ENCODE peak calls at places on chromosomes 3 and 15, in five cellular contexts. R is spleen, Y is esophagus squamous epithelium, T is body of pancreas, D is heart left ventricle. N is an unnamed sample.

GRCh38 chr3:103218793-103219192 is 784.0 kb downstream of the ZPLD1 start:
- DNase-seq in R (no peak), Y (no peak), T (no peak), D (no peak), N (no peak)

GRCh38 chr15:35196273-35196672 is 111.2 kb upstream of the NANOGP8 start:
- DNase-seq in R (no peak), Y (no peak), T (no peak), D (no peak), N (no peak)

GRCh38 chr3:6260551-6261191 is 600.2 kb upstream of the GRM7 start:
- DNase-seq in R (no peak), Y (no peak), T (no peak), D (no peak), N (no peak)

GRCh38 chr3:43959498-43960447 is 269.0 kb downstream of the ABHD5 start:
- DNase-seq in R (no peak), Y (no peak), T (no peak), D (no peak), N (no peak)

GRCh38 chr3:18389108-18389733 is 35.9 kb downstream of the SATB1 start:
- DNase-seq in R (no peak), Y (no peak), T (peak; percentile 9), D (no peak), N (no peak)

GRCh38 chr3:4322635-4323034 is 19.5 kb downstream of the SETMAR start:
- DNase-seq in R (no peak), Y (no peak), T (no peak), D (no peak), N (no peak)

GRCh38 chr3:50269977-50270413 is 1.0 kb downstream of the SEMA3B start:
- DNase-seq in R (no peak), Y (no peak), T (no peak), D (no peak), N (no peak)

GRCh38 chr3:148789156-148789555 is 38.5 kb upstream of the CPB1 start:
- DNase-seq in R (no peak), Y (no peak), T (no peak), D (no peak), N (peak; percentile 13)

GRCh38 chr3:133301194-133301593 is 98.7 kb upstream of the BFSP2 start:
- DNase-seq in R (no peak), Y (no peak), T (no peak), D (no peak), N (no peak)

GRCh38 chr15:50876989-50877360 is 31.5 kb upstream of the AP4E1 start:
- DNase-seq in R (no peak), Y (no peak), T (peak; percentile 78), D (no peak), N (peak; percentile 66)

GRCh38 chr3:148464246-148464645 is 233.5 kb upstream of the AGTR1 start:
- DNase-seq in R (no peak), Y (no peak), T (no peak), D (no peak), N (no peak)

GRCh38 chr15:34106423-34106822 is 4.5 kb downstream of the PGBD4 start:
- DNase-seq in R (no peak), Y (no peak), T (no peak), D (no peak), N (no peak)

GRCh38 chr3:178137206-178137605 is 399.0 kb upstream of the KCNMB2 start:
- DNase-seq in R (no peak), Y (no peak), T (no peak), D (no peak), N (no peak)

GRCh38 chr15:25775317-25775912 is 87.7 kb downstream of the ATP10A start:
- DNase-seq in R (no peak), Y (no peak), T (peak; percentile 23), D (peak; percentile 79), N (no peak)

GRCh38 chr3:32045091-32045964 is 61.1 kb upstream of the GPD1L start:
- DNase-seq in R (no peak), Y (no peak), T (peak; percentile 82), D (no peak), N (peak; percentile 78)

GRCh38 chr15:42118650-42119531 is 24.5 kb upstream of the PLA2G4D start:
- DNase-seq in R (no peak), Y (no peak), T (peak; percentile 52), D (no peak), N (no peak)

GRCh38 chr3:34683851-34684250 is 885.4 kb downstream of the PDCD6IP start:
- DNase-seq in R (no peak), Y (no peak), T (peak; percentile 76), D (no peak), N (no peak)

GRCh38 chr3:64344721-64345207 is 119.5 kb upstream of the PRICKLE2 start:
- DNase-seq in R (no peak), Y (no peak), T (no peak), D (no peak), N (no peak)

GRCh38 chr15:76057332-76058000 is 2.3 kb upstream of the TMEM266 start:
- DNase-seq in R (no peak), Y (no peak), T (peak; percentile 58), D (no peak), N (no peak)

GRCh38 chr3:194967126-194968117 is 281.7 kb downstream of the FAM43A start:
- DNase-seq in R (no peak), Y (no peak), T (no peak), D (no peak), N (no peak)

GRCh38 chr15:100879046-100879445 is 585 bp upstream of the ALDH1A3 start:
- DNase-seq in R (no peak), Y (no peak), T (peak; percentile 28), D (no peak), N (no peak)

GRCh38 chr15:95581595-95581994 is 748.9 kb upstream of the NR2F2 start:
- DNase-seq in R (no peak), Y (no peak), T (no peak), D (no peak), N (no peak)

GRCh38 chr3:163890661-163891060 is 1187.6 kb downstream of the SI start:
- DNase-seq in R (no peak), Y (no peak), T (no peak), D (no peak), N (no peak)

GRCh38 chr3:77079988-77080585 is 40.2 kb downstream of the ROBO2 start:
- DNase-seq in R (no peak), Y (no peak), T (no peak), D (no peak), N (no peak)

GRCh38 chr3:32340639-32341365 is 50.9 kb upstream of the CMTM7 start:
- DNase-seq in R (peak; percentile 27), Y (no peak), T (peak; percentile 37), D (no peak), N (no peak)

GRCh38 chr3:67361323-67361722 is 293.1 kb downstream of the SUCLG2 start:
- DNase-seq in R (no peak), Y (no peak), T (no peak), D (no peak), N (no peak)

GRCh38 chr3:62500556-62501294 is 127.4 kb upstream of the FEZF2 start:
- DNase-seq in R (no peak), Y (no peak), T (no peak), D (no peak), N (no peak)

GRCh38 chr3:150764607-150765366 is 1.8 kb upstream of the SIAH2 start:
- DNase-seq in R (no peak), Y (no peak), T (no peak), D (no peak), N (no peak)

GRCh38 chr3:150766742-150767141 is 3.8 kb upstream of the SIAH2 start:
- DNase-seq in R (no peak), Y (no peak), T (no peak), D (no peak), N (no peak)

GRCh38 chr3:150763841-150764483 is 993 bp upstream of the SIAH2 start:
- DNase-seq in R (peak; percentile 93), Y (no peak), T (peak; percentile 81), D (peak; percentile 84), N (peak; percentile 66)

GRCh38 chr3:150763122-150763840 is at the start of gene SIAH2:
- DNase-seq in R (peak; percentile 99), Y (peak; percentile 73), T (peak; percentile 94), D (peak; percentile 96), N (peak; percentile 88)

GRCh38 chr3:150765949-150766720 is 3.2 kb upstream of the SIAH2 start:
- DNase-seq in R (no peak), Y (no peak), T (no peak), D (no peak), N (no peak)
- TF ChIP-seq POLR2A in R (no peak), Y (no peak), T (no peak), D (no peak), N (no peak)

DNA sequence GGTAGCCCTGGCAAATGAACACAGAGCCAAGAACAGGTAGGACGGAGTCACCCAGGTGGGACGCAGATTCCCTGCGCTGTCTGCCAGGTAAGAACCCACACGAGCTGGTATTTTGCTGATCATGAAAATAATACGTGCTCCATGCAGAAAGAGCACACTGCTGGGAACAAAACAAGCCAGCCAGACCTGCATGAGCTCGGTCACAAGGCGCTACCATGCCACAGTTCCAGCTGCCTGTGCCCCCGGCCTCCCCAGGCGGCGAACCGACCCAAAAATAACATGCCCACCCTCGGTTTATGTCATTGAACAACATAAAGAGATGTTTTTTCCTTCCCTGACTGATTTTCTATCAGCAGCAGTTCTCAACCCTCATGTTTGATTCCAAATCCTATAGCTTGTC is 25.8 kb downstream of the CYFIP1 start:
- DNase-seq in R (peak; percentile 45), Y (no peak), T (no peak), D (no peak), N (no peak)
- TF ChIP-seq POLR2A in R (no peak), Y (no peak), T (no peak), D (no peak), N (no peak)

DNA sequence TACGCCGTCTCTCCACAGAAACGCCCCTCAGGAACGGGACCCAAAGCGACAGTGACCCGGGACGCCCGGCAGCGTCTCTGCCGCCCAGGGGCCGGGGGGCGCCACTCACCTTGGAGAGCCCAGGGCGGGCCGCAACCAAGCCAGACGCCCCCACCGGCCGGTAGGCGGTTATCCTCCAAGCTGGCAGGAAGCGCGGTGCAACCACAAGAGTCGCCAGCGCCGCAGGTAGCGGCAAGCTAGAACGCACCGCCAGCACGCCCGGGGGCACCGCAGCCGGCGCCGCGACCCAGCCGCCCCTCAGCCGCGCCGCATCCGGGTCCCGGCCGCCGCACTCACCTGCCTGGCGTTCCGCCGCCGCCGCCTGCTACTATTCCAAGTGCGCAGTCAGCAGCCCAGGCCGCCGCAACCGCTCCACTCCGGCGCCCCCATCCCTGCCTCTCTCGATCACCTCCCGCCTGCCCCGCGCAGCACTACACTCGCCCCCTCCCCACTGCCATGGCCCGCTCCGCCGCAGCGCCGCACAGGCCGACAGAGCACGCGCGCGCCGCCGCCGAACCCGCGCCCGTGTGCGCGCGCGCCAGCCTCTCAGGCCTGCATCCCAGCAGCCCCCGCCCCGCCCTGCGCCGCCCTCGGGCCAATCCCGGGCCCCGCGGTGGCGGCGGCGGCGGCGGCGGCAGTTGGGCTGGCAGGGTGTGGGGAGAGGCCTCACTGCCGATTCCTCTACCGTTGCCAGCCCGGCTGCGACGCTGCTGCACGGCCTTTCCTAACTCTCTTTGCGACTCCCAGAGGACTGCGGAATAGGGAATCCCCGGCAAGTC is at the start of gene PIK3CB:
- DNase-seq in R (peak; percentile 98), Y (peak; percentile 63), T (peak; percentile 92), D (peak; percentile 96), N (peak; percentile 88)
- TF ChIP-seq POLR2A in R (peak; percentile 62), Y (no peak), T (peak; percentile 89), D (peak; percentile 83), N (peak; percentile 89)

DNA sequence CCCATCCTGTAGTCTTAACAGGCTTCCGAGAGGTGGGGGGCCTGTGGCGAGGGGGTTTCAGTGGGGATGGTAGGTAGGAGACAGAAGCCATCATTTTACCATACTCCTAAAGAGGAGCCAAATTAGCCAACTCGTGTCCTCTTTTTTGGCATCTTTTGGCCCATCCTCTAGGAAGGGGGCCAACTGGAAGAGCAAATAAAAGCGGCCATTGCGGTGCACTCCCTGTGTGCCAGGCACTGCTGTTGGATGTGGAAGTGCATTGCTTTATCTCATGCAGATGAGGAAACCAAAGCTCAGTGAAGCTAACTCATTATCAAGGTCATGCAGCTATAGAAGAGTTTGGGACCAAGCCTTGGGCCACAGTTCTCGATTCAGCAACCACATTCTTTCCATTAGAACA is 6.1 kb downstream of the SEMA4B start:
- DNase-seq in R (peak; percentile 27), Y (no peak), T (no peak), D (no peak), N (no peak)
- TF ChIP-seq POLR2A in R (no peak), Y (no peak), T (no peak), D (no peak), N (no peak)